ENCODE peak calls at places on chromosomes 13 and 19, in six cellular contexts. One of them, this sample, is unnamed.

GRCh38 chr13:73715114-73715909 is 418.9 kb downstream of the KLF12 start:
- DNase-seq in heart left ventricle: no peak
- DNase-seq in right lobe of liver: no peak
- DNase-seq in body of pancreas: no peak
- DNase-seq in vagina: no peak
- DNase-seq in sigmoid colon: no peak
- DNase-seq in this sample: no peak

GRCh38 chr13:50085063-50085462 is 69.8 kb downstream of the KCNRG start:
- DNase-seq in heart left ventricle: no peak
- DNase-seq in right lobe of liver: no peak
- DNase-seq in body of pancreas: no peak
- DNase-seq in vagina: no peak
- DNase-seq in sigmoid colon: no peak
- DNase-seq in this sample: no peak

GRCh38 chr19:42281175-42282035 is 12.4 kb downstream of the CIC start:
- DNase-seq in heart left ventricle: peak
- DNase-seq in right lobe of liver: peak
- DNase-seq in body of pancreas: peak
- DNase-seq in vagina: no peak
- DNase-seq in sigmoid colon: peak
- DNase-seq in this sample: peak

GRCh38 chr19:28960586-28960985 is 252.4 kb downstream of the UQCRFS1 start:
- DNase-seq in heart left ventricle: no peak
- DNase-seq in right lobe of liver: no peak
- DNase-seq in body of pancreas: no peak
- DNase-seq in vagina: no peak
- DNase-seq in sigmoid colon: no peak
- DNase-seq in this sample: no peak

GRCh38 chr13:45049478-45049877 is 60.1 kb downstream of the GPALPP1 start:
- DNase-seq in heart left ventricle: no peak
- DNase-seq in right lobe of liver: no peak
- DNase-seq in body of pancreas: no peak
- DNase-seq in vagina: no peak
- DNase-seq in sigmoid colon: no peak
- DNase-seq in this sample: no peak

GRCh38 chr13:76023644-76024043 is 387.5 kb downstream of the LMO7 start:
- DNase-seq in heart left ventricle: no peak
- DNase-seq in right lobe of liver: no peak
- DNase-seq in body of pancreas: no peak
- DNase-seq in vagina: no peak
- DNase-seq in sigmoid colon: no peak
- DNase-seq in this sample: no peak

GRCh38 chr19:31960474-31960873 is 384.9 kb upstream of the ZNF507 start:
- DNase-seq in heart left ventricle: no peak
- DNase-seq in right lobe of liver: no peak
- DNase-seq in body of pancreas: no peak
- DNase-seq in vagina: no peak
- DNase-seq in sigmoid colon: no peak
- DNase-seq in this sample: no peak

GRCh38 chr19:24099829-24100228 is 12.8 kb downstream of the ZNF254 start:
- DNase-seq in heart left ventricle: no peak
- DNase-seq in right lobe of liver: no peak
- DNase-seq in body of pancreas: no peak
- DNase-seq in vagina: no peak
- DNase-seq in sigmoid colon: no peak
- DNase-seq in this sample: no peak

GRCh38 chr19:40519352-40520322 is 52.8 kb downstream of the SPTBN4 start:
- DNase-seq in heart left ventricle: no peak
- DNase-seq in right lobe of liver: no peak
- DNase-seq in body of pancreas: no peak
- DNase-seq in vagina: no peak
- DNase-seq in sigmoid colon: no peak
- DNase-seq in this sample: no peak

GRCh38 chr19:19571387-19571786 is 33.3 kb downstream of the CILP2 start:
- DNase-seq in heart left ventricle: no peak
- DNase-seq in right lobe of liver: no peak
- DNase-seq in body of pancreas: no peak
- DNase-seq in vagina: no peak
- DNase-seq in sigmoid colon: no peak
- DNase-seq in this sample: no peak

GRCh38 chr13:113105032-113105993 is at the start of gene F7:
- DNase-seq in heart left ventricle: no peak
- DNase-seq in right lobe of liver: peak
- DNase-seq in body of pancreas: no peak
- DNase-seq in vagina: no peak
- DNase-seq in sigmoid colon: no peak
- DNase-seq in this sample: no peak

GRCh38 chr13:20902438-20903163 is at the start of gene XPO4:
- DNase-seq in heart left ventricle: peak
- DNase-seq in right lobe of liver: peak
- DNase-seq in body of pancreas: peak
- DNase-seq in vagina: no peak
- DNase-seq in sigmoid colon: peak
- DNase-seq in this sample: peak

GRCh38 chr19:30070970-30071632 is 129.1 kb downstream of the URI1 start:
- DNase-seq in heart left ventricle: peak
- DNase-seq in right lobe of liver: peak
- DNase-seq in body of pancreas: no peak
- DNase-seq in vagina: no peak
- DNase-seq in sigmoid colon: peak
- DNase-seq in this sample: no peak

GRCh38 chr19:35162471-35163326 is 8.2 kb downstream of the FXYD5 start:
- DNase-seq in heart left ventricle: no peak
- DNase-seq in right lobe of liver: no peak
- DNase-seq in body of pancreas: no peak
- DNase-seq in vagina: no peak
- DNase-seq in sigmoid colon: peak
- DNase-seq in this sample: no peak

GRCh38 chr19:6551607-6552450 is 21.0 kb downstream of the TNFSF9 start:
- DNase-seq in heart left ventricle: no peak
- DNase-seq in right lobe of liver: no peak
- DNase-seq in body of pancreas: no peak
- DNase-seq in vagina: no peak
- DNase-seq in sigmoid colon: no peak
- DNase-seq in this sample: no peak

GRCh38 chr19:48635966-48636858 is 967 bp downstream of the DBP start:
- DNase-seq in heart left ventricle: peak
- DNase-seq in right lobe of liver: peak
- DNase-seq in body of pancreas: no peak
- DNase-seq in vagina: no peak
- DNase-seq in sigmoid colon: peak
- DNase-seq in this sample: peak

GRCh38 chr13:27339299-27339698 is 68.7 kb downstream of the RASL11A start:
- DNase-seq in heart left ventricle: no peak
- DNase-seq in right lobe of liver: no peak
- DNase-seq in body of pancreas: peak
- DNase-seq in vagina: no peak
- DNase-seq in sigmoid colon: no peak
- DNase-seq in this sample: peak

GRCh38 chr13:95176611-95177259 is 124.5 kb downstream of the ABCC4 start:
- DNase-seq in heart left ventricle: no peak
- DNase-seq in right lobe of liver: no peak
- DNase-seq in body of pancreas: no peak
- DNase-seq in vagina: no peak
- DNase-seq in sigmoid colon: no peak
- DNase-seq in this sample: no peak

GRCh38 chr13:113972451-113973217 is 1.2 kb downstream of the C13orf46 start:
- DNase-seq in heart left ventricle: peak
- DNase-seq in right lobe of liver: peak
- DNase-seq in body of pancreas: peak
- DNase-seq in vagina: no peak
- DNase-seq in sigmoid colon: peak
- DNase-seq in this sample: no peak

GRCh38 chr19:48992571-48993174 is 436 bp downstream of the GYS1 start:
- DNase-seq in heart left ventricle: no peak
- DNase-seq in right lobe of liver: no peak
- DNase-seq in body of pancreas: no peak
- DNase-seq in vagina: no peak
- DNase-seq in sigmoid colon: peak
- DNase-seq in this sample: peak

GRCh38 chr19:5691205-5691929 is 1.3 kb downstream of the RPL36 start:
- DNase-seq in heart left ventricle: peak
- DNase-seq in right lobe of liver: no peak
- DNase-seq in body of pancreas: peak
- DNase-seq in vagina: no peak
- DNase-seq in sigmoid colon: peak
- DNase-seq in this sample: peak

GRCh38 chr13:61277088-61277487 is 138.6 kb downstream of the PCDH20 start:
- DNase-seq in heart left ventricle: no peak
- DNase-seq in right lobe of liver: no peak
- DNase-seq in body of pancreas: no peak
- DNase-seq in vagina: no peak
- DNase-seq in sigmoid colon: no peak
- DNase-seq in this sample: no peak

GRCh38 chr13:28463481-28463880 is 31.4 kb downstream of the FLT1 start:
- DNase-seq in heart left ventricle: no peak
- DNase-seq in right lobe of liver: no peak
- DNase-seq in body of pancreas: no peak
- DNase-seq in vagina: no peak
- DNase-seq in sigmoid colon: no peak
- DNase-seq in this sample: no peak

GRCh38 chr19:1041835-1042685 is 2.2 kb downstream of the ABCA7 start:
- DNase-seq in heart left ventricle: no peak
- DNase-seq in right lobe of liver: peak
- DNase-seq in body of pancreas: peak
- DNase-seq in vagina: no peak
- DNase-seq in sigmoid colon: no peak
- DNase-seq in this sample: no peak

GRCh38 chr19:38693380-38694223 is 46.2 kb downstream of the ACTN4 start:
- DNase-seq in heart left ventricle: no peak
- DNase-seq in right lobe of liver: peak
- DNase-seq in body of pancreas: peak
- DNase-seq in vagina: no peak
- DNase-seq in sigmoid colon: no peak
- DNase-seq in this sample: no peak

GRCh38 chr19:16385821-16386220 is 61.2 kb downstream of the KLF2 start:
- DNase-seq in heart left ventricle: peak
- DNase-seq in right lobe of liver: peak
- DNase-seq in body of pancreas: peak
- DNase-seq in vagina: no peak
- DNase-seq in sigmoid colon: no peak
- DNase-seq in this sample: no peak

GRCh38 chr13:85093808-85094207 is 705.4 kb downstream of the SLITRK6 start:
- DNase-seq in heart left ventricle: no peak
- DNase-seq in right lobe of liver: no peak
- DNase-seq in body of pancreas: no peak
- DNase-seq in vagina: no peak
- DNase-seq in sigmoid colon: no peak
- DNase-seq in this sample: peak

GRCh38 chr19:43229315-43229714 is 23.9 kb upstream of the PSG4 start:
- DNase-seq in heart left ventricle: no peak
- DNase-seq in right lobe of liver: no peak
- DNase-seq in body of pancreas: no peak
- DNase-seq in vagina: no peak
- DNase-seq in sigmoid colon: no peak
- DNase-seq in this sample: no peak

GRCh38 chr19:34213283-34213682 is 41.0 kb downstream of the LSM14A start:
- DNase-seq in heart left ventricle: no peak
- DNase-seq in right lobe of liver: no peak
- DNase-seq in body of pancreas: no peak
- DNase-seq in vagina: no peak
- DNase-seq in sigmoid colon: no peak
- DNase-seq in this sample: no peak

GRCh38 chr19:8831373-8831772 is 731 bp downstream of the ZNF558 start:
- DNase-seq in heart left ventricle: no peak
- DNase-seq in right lobe of liver: no peak
- DNase-seq in body of pancreas: no peak
- DNase-seq in vagina: no peak
- DNase-seq in sigmoid colon: no peak
- DNase-seq in this sample: no peak

GRCh38 chr19:54136864-54137113 is 773 bp upstream of the CNOT3 start:
- DNase-seq in heart left ventricle: no peak
- DNase-seq in right lobe of liver: no peak
- DNase-seq in body of pancreas: no peak
- DNase-seq in vagina: no peak
- DNase-seq in sigmoid colon: no peak
- DNase-seq in this sample: no peak

GRCh38 chr19:51119675-51120074 is 5.0 kb upstream of the SIGLEC9 start:
- DNase-seq in heart left ventricle: no peak
- DNase-seq in right lobe of liver: peak
- DNase-seq in body of pancreas: no peak
- DNase-seq in vagina: no peak
- DNase-seq in sigmoid colon: peak
- DNase-seq in this sample: no peak
- H3K4me3 ChIP-seq in heart left ventricle: no peak
- H3K4me3 ChIP-seq in right lobe of liver: no peak
- H3K4me3 ChIP-seq in body of pancreas: no peak
- H3K4me3 ChIP-seq in vagina: no peak
- H3K4me3 ChIP-seq in sigmoid colon: no peak
- H3K4me3 ChIP-seq in this sample: no peak

GRCh38 chr13:88103824-88104223 is 432.7 kb downstream of the SLITRK5 start:
- DNase-seq in heart left ventricle: no peak
- DNase-seq in right lobe of liver: no peak
- DNase-seq in body of pancreas: no peak
- DNase-seq in vagina: no peak
- DNase-seq in sigmoid colon: no peak
- DNase-seq in this sample: no peak
- TF ChIP-seq CTCF in heart left ventricle: no peak
- TF ChIP-seq CTCF in right lobe of liver: no peak
- TF ChIP-seq CTCF in body of pancreas: no peak
- TF ChIP-seq CTCF in vagina: no peak
- TF ChIP-seq CTCF in sigmoid colon: no peak
- TF ChIP-seq CTCF in this sample: no peak

DNA sequence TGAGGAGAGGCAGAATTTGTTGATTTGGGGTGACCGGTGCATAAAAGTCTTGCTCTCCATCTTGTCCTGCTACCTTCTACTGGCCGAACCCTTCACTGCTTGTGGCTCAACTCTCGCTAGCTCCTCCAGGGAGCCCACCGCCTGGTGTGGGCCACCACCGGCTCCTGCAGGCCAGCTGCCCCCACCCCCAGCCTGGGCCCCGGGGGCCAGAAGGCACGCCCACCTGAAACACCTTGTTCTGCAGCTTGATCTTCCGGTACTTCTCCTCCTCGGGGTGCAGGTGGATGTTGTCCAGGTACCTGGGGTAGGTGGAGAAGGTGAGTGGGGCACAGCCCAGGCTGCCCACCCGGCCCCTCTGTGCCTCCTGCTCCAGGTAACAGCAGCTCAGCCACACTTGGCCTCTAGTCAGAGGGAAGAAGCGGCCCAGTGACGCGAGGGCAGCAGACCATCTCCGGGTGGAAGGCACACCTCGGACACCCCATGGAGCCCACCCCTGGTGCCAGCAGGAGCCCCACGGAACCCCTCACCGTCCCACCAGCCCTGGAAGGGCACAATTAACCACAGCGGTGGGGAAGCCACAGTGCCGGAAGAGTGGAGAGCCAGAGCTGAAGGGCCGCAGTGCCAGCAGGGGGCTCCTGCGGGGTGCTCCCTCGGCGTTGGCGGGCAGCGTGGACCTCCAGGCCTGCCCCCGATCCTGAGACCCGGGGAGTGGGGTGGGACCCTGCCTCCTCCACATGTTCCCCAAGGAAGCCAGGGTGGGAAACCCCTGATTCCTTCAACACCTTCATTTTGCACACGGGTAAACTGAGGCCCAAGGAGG is 10.1 kb downstream of the UBXN6 start:
- DNase-seq in heart left ventricle: no peak
- DNase-seq in right lobe of liver: no peak
- DNase-seq in body of pancreas: no peak
- DNase-seq in vagina: no peak
- DNase-seq in sigmoid colon: no peak
- DNase-seq in this sample: no peak
- TF ChIP-seq POLR2A in heart left ventricle: no peak
- TF ChIP-seq POLR2A in right lobe of liver: no peak
- TF ChIP-seq POLR2A in body of pancreas: no peak
- TF ChIP-seq POLR2A in vagina: no peak
- TF ChIP-seq POLR2A in sigmoid colon: no peak
- TF ChIP-seq POLR2A in this sample: no peak

GRCh38 chr13:109454167-109454917 is 332.0 kb downstream of the IRS2 start:
- DNase-seq in heart left ventricle: no peak
- DNase-seq in right lobe of liver: no peak
- DNase-seq in body of pancreas: no peak
- DNase-seq in vagina: no peak
- DNase-seq in sigmoid colon: no peak
- DNase-seq in this sample: no peak
- H3K4me3 ChIP-seq in heart left ventricle: no peak
- H3K4me3 ChIP-seq in right lobe of liver: no peak
- H3K4me3 ChIP-seq in body of pancreas: no peak
- H3K4me3 ChIP-seq in vagina: no peak
- H3K4me3 ChIP-seq in sigmoid colon: no peak
- H3K4me3 ChIP-seq in this sample: no peak